ENCODE peak calls at places on chromosomes 4 and X, in nine cellular contexts. D is T-helper 22 cell; R is endothelial cell; Z is neural crest cell; M is stimulated activated CD4-positive, alpha-beta T cell treated with anti-CD3 and anti-CD28 coated beads, Interleukin-2, amount 100 ng/mL, for 48 hours; H is stomach; E is stimulated activated CD8-positive, alpha-beta memory T cell treated with anti-CD3 and anti-CD28 coated beads, Interleukin-7, amount 100 ng/mL, for 1 hour; I is G401; B is heart right ventricle. P is an unnamed sample.

GRCh38 chr4:57501715-57502114 is 391.5 kb upstream of the IGFBP7 start:
- DNase-seq in B (no peak), I (no peak), R (no peak), H (no peak), Z (no peak), M (no peak), D (no peak), E (no peak), P (no peak)

GRCh38 chr4:140996757-140997156 is 136.5 kb downstream of the RNF150 start:
- DNase-seq in D (no peak), B (no peak), Z (no peak), R (no peak), I (no peak), M (no peak), H (no peak), E (no peak), P (no peak)

GRCh38 chr4:152591361-152591760 is 55.5 kb upstream of the FBXW7 start:
- DNase-seq in B (peak; percentile 62), E (no peak), Z (peak; percentile 50), D (peak; percentile 4), I (peak; percentile 5), M (peak; percentile 11), H (peak; percentile 61), R (peak; percentile 36), P (no peak)

GRCh38 chrX:131734621-131735020 is 190.7 kb downstream of the OR13H1 start:
- DNase-seq in R (no peak), M (no peak), B (no peak), E (no peak), I (no peak), D (peak; percentile 51), H (peak; percentile 87), Z (no peak), P (no peak)

GRCh38 chr4:183834252-183834651 is 70.9 kb upstream of the STOX2 start:
- DNase-seq in Z (no peak), B (no peak), H (peak; percentile 66), D (no peak), E (no peak), I (peak; percentile 32), R (no peak), M (no peak), P (no peak)

GRCh38 chr4:113869743-113870375 is 108.3 kb upstream of the CAMK2D start:
- DNase-seq in I (no peak), M (peak; percentile 10), H (peak; percentile 30), R (no peak), E (no peak), Z (no peak), B (no peak), D (no peak), P (no peak)

GRCh38 chr4:24722026-24722568 is 73.3 kb upstream of the SOD3 start:
- DNase-seq in Z (no peak), B (no peak), H (no peak), E (no peak), R (no peak), I (no peak), M (no peak), D (no peak), P (no peak)

GRCh38 chr4:8675383-8675782 is 82.8 kb downstream of the CPZ start:
- DNase-seq in E (no peak), M (no peak), D (no peak), H (no peak), I (no peak), Z (peak; percentile 58), B (no peak), R (peak; percentile 77), P (no peak)

GRCh38 chr4:84799318-84799717 is 167.2 kb downstream of the WDFY3 start:
- DNase-seq in I (no peak), Z (no peak), B (no peak), M (no peak), D (no peak), H (no peak), R (no peak), E (no peak), P (no peak)

GRCh38 chrX:136880003-136880451 is 498 bp downstream of the RBMX start:
- DNase-seq in M (peak; percentile 12), Z (peak; percentile 5), I (peak; percentile 27), E (peak; percentile 2), R (peak; percentile 12), H (no peak), D (peak; percentile 16), B (peak; percentile 18), P (no peak)